ENCODE peak calls at places on chromosomes 6 and 20, in four cellular contexts. Z is A549, N is PC-9, D is pancreas. E is an unnamed sample. For H3K4me1 and H3K9me3, the result is how much of the 10 kb centered on the place peaks cover.

GRCh38 chr6:125001684-125002083 is 39.4 kb downstream of the RNF217 start:
- DNase-seq in N (no peak), D (no peak), Z (no peak), E (no peak)

GRCh38 chr6:134908906-134909516 is 40.9 kb downstream of the ALDH8A1 start:
- DNase-seq in D (no peak), N (peak), Z (peak), E (peak)

GRCh38 chr20:48759631-48760245 is 68.1 kb downstream of the PREX1 start:
- DNase-seq in D (no peak), Z (no peak), N (no peak), E (no peak)

GRCh38 chr6:11500008-11500407 is 37.5 kb upstream of the TMEM170B start:
- DNase-seq in Z (no peak), N (no peak), D (no peak), E (no peak)

GRCh38 chr6:147135211-147135672 is 69.0 kb upstream of the STXBP5 start:
- DNase-seq in D (no peak), N (no peak), Z (peak), E (no peak)

GRCh38 chr6:106802141-106802540 is 172.4 kb downstream of the CD24 start:
- DNase-seq in D (no peak), N (no peak), Z (no peak), E (no peak)

GRCh38 chr20:37907677-37908397 is 4.9 kb downstream of the VSTM2L start:
- DNase-seq in Z (peak), D (no peak), N (peak), E (no peak)

GRCh38 chr6:34743625-34744293 is 13.5 kb upstream of the SNRPC start:
- DNase-seq in D (no peak), Z (no peak), N (no peak), E (no peak)

GRCh38 chr6:10320291-10320690 is 94.6 kb downstream of the TFAP2A start:
- DNase-seq in Z (no peak), N (no peak), D (no peak), E (no peak)

GRCh38 chr6:167676000-167676665 is 150.6 kb upstream of the AFDN start:
- DNase-seq in N (no peak), D (no peak), Z (peak), E (no peak)

GRCh38 chr6:163209005-163209404 is 205.5 kb upstream of the QKI start:
- DNase-seq in N (no peak), D (no peak), Z (no peak), E (no peak)

GRCh38 chr20:24544371-24544770 is 74.9 kb downstream of the SYNDIG1 start:
- DNase-seq in D (no peak), N (no peak), Z (no peak), E (no peak)

GRCh38 chr6:72084992-72085569 is 198.7 kb downstream of the RIMS1 start:
- DNase-seq in D (no peak), N (no peak), Z (no peak), E (no peak)

GRCh38 chr6:3500262-3501001 is 43.6 kb upstream of the SLC22A23 start:
- DNase-seq in Z (no peak), N (peak), D (no peak), E (no peak)

GRCh38 chr6:5214570-5215052 is 46.1 kb downstream of the LYRM4 start:
- DNase-seq in D (no peak), N (no peak), Z (peak), E (no peak)

GRCh38 chr6:5219292-5219691 is 41.5 kb downstream of the LYRM4 start:
- DNase-seq in N (no peak), D (no peak), Z (no peak), E (no peak)

GRCh38 chr6:5215799-5216198 is 45.0 kb downstream of the LYRM4 start:
- DNase-seq in D (no peak), N (no peak), Z (no peak), E (no peak)

GRCh38 chr6:5215181-5215580 is 45.6 kb downstream of the LYRM4 start:
- DNase-seq in Z (no peak), D (no peak), N (no peak), E (no peak)

DNA sequence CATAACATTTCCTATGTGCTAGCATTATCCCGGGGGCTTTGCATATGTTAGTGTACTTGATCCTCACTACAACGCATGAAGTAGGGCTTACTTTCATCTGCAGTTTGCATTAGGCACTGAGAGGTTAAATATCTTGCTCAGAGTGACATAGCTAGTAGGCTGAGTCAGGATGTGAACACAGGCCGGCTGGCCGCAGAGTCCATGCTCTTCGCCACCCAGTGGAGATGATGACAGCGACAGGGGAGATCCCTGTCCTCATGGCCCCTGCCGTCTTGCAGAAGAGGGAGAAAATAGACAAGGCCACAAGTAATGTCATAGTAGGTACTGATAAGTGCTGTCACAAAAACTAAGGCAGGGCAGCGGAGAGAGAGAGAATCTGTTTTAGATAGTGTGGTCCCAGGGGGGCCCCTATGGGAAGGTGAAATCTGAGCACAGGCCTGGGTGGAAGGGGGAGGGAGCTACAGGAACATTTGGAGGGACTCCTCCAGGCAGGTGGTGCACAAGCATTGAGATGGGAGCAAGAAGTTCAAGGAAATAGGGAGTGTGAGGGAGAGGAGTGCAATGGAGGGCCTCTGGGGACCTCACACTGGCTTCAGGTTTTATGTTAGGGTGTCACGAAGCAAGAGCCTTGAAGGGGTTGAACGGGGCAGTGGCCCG is 46.8 kb downstream of the LYRM4 start:
- DNase-seq in D (no peak), Z (no peak), N (no peak), E (no peak)
- H3K4me1 ChIP-seq in D (under half), Z (under half), N (under half), E (under half)

GRCh38 chr20:55649254-55649653 is 356.1 kb downstream of the CBLN4 start:
- DNase-seq in Z (no peak), D (no peak), N (no peak), E (no peak)

GRCh38 chr20:55650609-55651228 is 354.6 kb downstream of the CBLN4 start:
- DNase-seq in Z (no peak), N (no peak), D (no peak), E (no peak)
- H3K9me3 ChIP-seq in Z (under half), N (under half), D (under half), E (under half)

GRCh38 chr6:14575961-14576360 is 458.4 kb downstream of the CD83 start:
- DNase-seq in N (no peak), D (no peak), Z (no peak), E (no peak)
- H3K27ac ChIP-seq in N (no peak), D (no peak), Z (no peak), E (no peak)

GRCh38 chr6:4891171-4891570 is 112.7 kb downstream of the RPP40 start:
- DNase-seq in N (no peak), Z (no peak), D (no peak), E (no peak)

GRCh38 chr6:4885534-4885933 is 109.3 kb downstream of the CDYL start:
- DNase-seq in D (no peak), N (no peak), Z (no peak), E (no peak)

GRCh38 chr6:4889701-4890100 is 113.5 kb downstream of the CDYL start:
- DNase-seq in D (no peak), N (no peak), Z (no peak), E (no peak)

GRCh38 chr6:4884646-4885427 is 108.6 kb downstream of the CDYL start:
- DNase-seq in N (no peak), Z (no peak), D (no peak), E (no peak)

GRCh38 chr6:4888841-4889240 is 112.6 kb downstream of the CDYL start:
- DNase-seq in N (no peak), Z (no peak), D (no peak), E (no peak)
- H3K4me1 ChIP-seq in N (under half), Z (under half), D (under half), E (under half)

GRCh38 chr20:39862613-39863012 is 826.4 kb downstream of the MAFB start:
- DNase-seq in N (no peak), D (no peak), Z (no peak), E (no peak)

GRCh38 chr20:39871013-39871412 is 818.0 kb downstream of the MAFB start:
- DNase-seq in D (no peak), N (no peak), Z (no peak), E (no peak)

GRCh38 chr20:39861381-39861780 is 827.7 kb downstream of the MAFB start:
- DNase-seq in D (no peak), Z (no peak), N (no peak), E (no peak)

DNA sequence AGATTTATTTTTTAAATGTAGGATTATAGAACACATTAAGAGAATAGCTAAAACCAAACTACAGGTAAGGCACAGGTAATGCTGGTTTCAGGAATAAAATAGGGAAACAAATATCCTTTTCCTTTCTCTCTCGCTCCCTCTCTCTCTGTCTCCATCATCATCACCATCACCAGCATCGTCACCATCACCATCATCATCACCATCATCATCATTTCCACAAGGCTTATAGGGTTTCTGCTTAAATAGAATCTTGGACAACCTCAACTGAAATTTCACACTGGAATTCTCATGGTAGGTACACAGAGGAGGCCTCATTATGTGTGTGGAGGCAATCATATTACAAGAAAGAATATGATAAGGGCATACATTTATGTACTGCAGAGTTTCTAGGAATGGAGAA is 823.6 kb downstream of the MAFB start:
- DNase-seq in N (no peak), Z (no peak), D (no peak), E (no peak)
- H3K9me3 ChIP-seq in N (under half), Z (under half), D (under half), E (under half)

GRCh38 chr20:34083137-34083536 is 28.9 kb downstream of the EIF2S2 start:
- DNase-seq in Z (peak), N (no peak), D (peak), E (peak)
- H3K27ac ChIP-seq in Z (no peak), N (no peak), D (peak), E (peak)

GRCh38 chr6:52283111-52283510 is 1.4 kb downstream of the MCM3 start:
- DNase-seq in N (no peak), Z (no peak), D (no peak), E (no peak)
- H3K4me1 ChIP-seq in N (under half), Z (under half), D (under half), E (under half)